ENCODE peak calls at places on chromosomes 16 and 17, in five cellular contexts. One of them, this sample, is unnamed.
A peak's percentile ranks its signal among the peaks of the same experiment; 100 is the strongest.

GRCh38 chr16:26396511-26397235 is 670.1 kb upstream of the C16orf82 start:
- DNase-seq in IMR-90: no peak
- DNase-seq in astrocyte of the cerebellum: no peak
- DNase-seq in fibroblast of the aortic adventitia: no peak
- DNase-seq in HCT116: no peak
- DNase-seq in this sample: no peak

GRCh38 chr16:80526418-80527061 is 14.3 kb upstream of the DYNLRB2 start:
- DNase-seq in IMR-90: peak; percentile 55
- DNase-seq in astrocyte of the cerebellum: peak; percentile 47
- DNase-seq in fibroblast of the aortic adventitia: peak; percentile 75
- DNase-seq in HCT116: peak; percentile 38
- DNase-seq in this sample: peak; percentile 74

GRCh38 chr17:35577826-35578194 is 561 bp downstream of the PEX12 start:
- DNase-seq in IMR-90: peak; percentile 18
- DNase-seq in astrocyte of the cerebellum: no peak
- DNase-seq in fibroblast of the aortic adventitia: peak; percentile 16
- DNase-seq in HCT116: no peak
- DNase-seq in this sample: peak; percentile 29

GRCh38 chr16:8936421-8936820 is 27.3 kb downstream of the USP7 start:
- DNase-seq in IMR-90: peak; percentile 54
- DNase-seq in astrocyte of the cerebellum: peak; percentile 37
- DNase-seq in fibroblast of the aortic adventitia: peak; percentile 27
- DNase-seq in HCT116: peak; percentile 16
- DNase-seq in this sample: peak; percentile 36

GRCh38 chr17:33927732-33928133 is 327.4 kb upstream of the CCL2 start:
- DNase-seq in IMR-90: peak; percentile 29
- DNase-seq in astrocyte of the cerebellum: no peak
- DNase-seq in fibroblast of the aortic adventitia: no peak
- DNase-seq in HCT116: no peak
- DNase-seq in this sample: peak; percentile 0

GRCh38 chr17:61414936-61415251 is 15.3 kb downstream of the TBX2 start:
- DNase-seq in IMR-90: no peak
- DNase-seq in astrocyte of the cerebellum: no peak
- DNase-seq in fibroblast of the aortic adventitia: no peak
- DNase-seq in HCT116: no peak
- DNase-seq in this sample: no peak

GRCh38 chr17:64470676-64471075 is 21.8 kb downstream of the MILR1 start:
- DNase-seq in IMR-90: no peak
- DNase-seq in astrocyte of the cerebellum: no peak
- DNase-seq in fibroblast of the aortic adventitia: no peak
- DNase-seq in HCT116: no peak
- DNase-seq in this sample: no peak

GRCh38 chr16:59604331-59604730 is 870.2 kb upstream of the GOT2 start:
- DNase-seq in IMR-90: peak; percentile 4
- DNase-seq in astrocyte of the cerebellum: no peak
- DNase-seq in fibroblast of the aortic adventitia: no peak
- DNase-seq in HCT116: no peak
- DNase-seq in this sample: no peak

GRCh38 chr16:63361032-63361624 is 1324.9 kb upstream of the CDH8 start:
- DNase-seq in IMR-90: peak; percentile 66
- DNase-seq in astrocyte of the cerebellum: peak; percentile 52
- DNase-seq in fibroblast of the aortic adventitia: peak; percentile 75
- DNase-seq in HCT116: peak; percentile 15
- DNase-seq in this sample: peak; percentile 76

GRCh38 chr16:8679156-8679555 is 4.7 kb downstream of the ABAT start:
- DNase-seq in IMR-90: no peak
- DNase-seq in astrocyte of the cerebellum: no peak
- DNase-seq in fibroblast of the aortic adventitia: no peak
- DNase-seq in HCT116: no peak
- DNase-seq in this sample: no peak

GRCh38 chr17:79993390-79994221 is 42.1 kb downstream of the TBC1D16 start:
- DNase-seq in IMR-90: peak; percentile 94
- DNase-seq in astrocyte of the cerebellum: no peak
- DNase-seq in fibroblast of the aortic adventitia: peak; percentile 92
- DNase-seq in HCT116: no peak
- DNase-seq in this sample: peak; percentile 92

GRCh38 chr17:47277921-47278320 is 24.3 kb downstream of the ITGB3 start:
- DNase-seq in IMR-90: peak; percentile 65
- DNase-seq in astrocyte of the cerebellum: no peak
- DNase-seq in fibroblast of the aortic adventitia: no peak
- DNase-seq in HCT116: no peak
- DNase-seq in this sample: no peak

GRCh38 chr17:47276868-47277267 is 23.2 kb downstream of the ITGB3 start:
- DNase-seq in IMR-90: peak; percentile 73
- DNase-seq in astrocyte of the cerebellum: peak; percentile 63
- DNase-seq in fibroblast of the aortic adventitia: peak; percentile 92
- DNase-seq in HCT116: no peak
- DNase-seq in this sample: peak; percentile 87

GRCh38 chr17:47279062-47279801 is 25.6 kb downstream of the ITGB3 start:
- DNase-seq in IMR-90: peak; percentile 97
- DNase-seq in astrocyte of the cerebellum: peak; percentile 99
- DNase-seq in fibroblast of the aortic adventitia: peak; percentile 95
- DNase-seq in HCT116: no peak
- DNase-seq in this sample: peak; percentile 98

GRCh38 chr17:47280072-47280811 is 26.6 kb downstream of the ITGB3 start:
- DNase-seq in IMR-90: peak; percentile 48
- DNase-seq in astrocyte of the cerebellum: no peak
- DNase-seq in fibroblast of the aortic adventitia: no peak
- DNase-seq in HCT116: no peak
- DNase-seq in this sample: peak; percentile 39

GRCh38 chr17:47278561-47278960 is 24.9 kb downstream of the ITGB3 start:
- DNase-seq in IMR-90: no peak
- DNase-seq in astrocyte of the cerebellum: no peak
- DNase-seq in fibroblast of the aortic adventitia: no peak
- DNase-seq in HCT116: no peak
- DNase-seq in this sample: no peak
- H3K4me3 ChIP-seq in IMR-90: no peak overlapping the region
- H3K4me3 ChIP-seq in astrocyte of the cerebellum: no peak overlapping the region
- H3K4me3 ChIP-seq in fibroblast of the aortic adventitia: no peak overlapping the region
- H3K4me3 ChIP-seq in HCT116: no peak overlapping the region
- H3K4me3 ChIP-seq in this sample: no peak overlapping the region

GRCh38 chr17:56230660-56231059 is 77.4 kb downstream of the ANKFN1 start:
- DNase-seq in IMR-90: no peak
- DNase-seq in astrocyte of the cerebellum: peak; percentile 24
- DNase-seq in fibroblast of the aortic adventitia: peak; percentile 91
- DNase-seq in HCT116: no peak
- DNase-seq in this sample: peak; percentile 7

DNA sequence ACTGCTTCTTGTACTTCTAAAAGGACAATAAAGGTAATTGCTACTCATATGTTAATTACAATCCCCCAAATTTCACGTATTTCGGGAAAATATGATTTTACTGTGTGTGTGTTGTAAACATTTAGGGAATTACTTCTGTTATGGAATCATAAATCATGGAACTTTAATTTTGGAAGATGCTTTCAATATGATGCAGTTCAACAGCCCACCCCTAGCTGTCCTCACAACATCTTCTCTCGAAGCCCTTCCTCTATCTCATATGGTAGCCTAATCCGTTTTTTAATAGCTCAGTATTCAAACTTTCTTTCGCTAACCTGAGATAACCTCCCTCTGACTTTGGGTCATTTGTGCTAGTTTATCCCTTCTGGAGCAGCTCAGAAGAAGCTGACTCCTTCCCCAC is 78.4 kb downstream of the ANKFN1 start:
- DNase-seq in IMR-90: no peak
- DNase-seq in astrocyte of the cerebellum: no peak
- DNase-seq in fibroblast of the aortic adventitia: no peak
- DNase-seq in HCT116: no peak
- DNase-seq in this sample: no peak
- TF ChIP-seq CTCF in IMR-90: no peak
- TF ChIP-seq CTCF in astrocyte of the cerebellum: no peak
- TF ChIP-seq CTCF in fibroblast of the aortic adventitia: no peak
- TF ChIP-seq CTCF in HCT116: peak; percentile 28
- TF ChIP-seq CTCF in this sample: no peak

GRCh38 chr16:67967183-67967955 is 1.1 kb downstream of the SLC12A4 start:
- DNase-seq in IMR-90: no peak
- DNase-seq in astrocyte of the cerebellum: no peak
- DNase-seq in fibroblast of the aortic adventitia: peak; percentile 16
- DNase-seq in HCT116: no peak
- DNase-seq in this sample: peak; percentile 41

GRCh38 chr16:67966549-67967182 is 1.8 kb downstream of the SLC12A4 start:
- DNase-seq in IMR-90: no peak
- DNase-seq in astrocyte of the cerebellum: no peak
- DNase-seq in fibroblast of the aortic adventitia: peak; percentile 66
- DNase-seq in HCT116: peak; percentile 24
- DNase-seq in this sample: peak; percentile 48

GRCh38 chr16:67968440-67969285 is at the start of gene SLC12A4:
- DNase-seq in IMR-90: peak; percentile 65
- DNase-seq in astrocyte of the cerebellum: no peak
- DNase-seq in fibroblast of the aortic adventitia: peak; percentile 57
- DNase-seq in HCT116: peak; percentile 19
- DNase-seq in this sample: peak; percentile 83

GRCh38 chr16:67967956-67968439 is 439 bp downstream of the SLC12A4 start:
- DNase-seq in IMR-90: peak; percentile 25
- DNase-seq in astrocyte of the cerebellum: no peak
- DNase-seq in fibroblast of the aortic adventitia: peak; percentile 32
- DNase-seq in HCT116: no peak
- DNase-seq in this sample: no peak

DNA sequence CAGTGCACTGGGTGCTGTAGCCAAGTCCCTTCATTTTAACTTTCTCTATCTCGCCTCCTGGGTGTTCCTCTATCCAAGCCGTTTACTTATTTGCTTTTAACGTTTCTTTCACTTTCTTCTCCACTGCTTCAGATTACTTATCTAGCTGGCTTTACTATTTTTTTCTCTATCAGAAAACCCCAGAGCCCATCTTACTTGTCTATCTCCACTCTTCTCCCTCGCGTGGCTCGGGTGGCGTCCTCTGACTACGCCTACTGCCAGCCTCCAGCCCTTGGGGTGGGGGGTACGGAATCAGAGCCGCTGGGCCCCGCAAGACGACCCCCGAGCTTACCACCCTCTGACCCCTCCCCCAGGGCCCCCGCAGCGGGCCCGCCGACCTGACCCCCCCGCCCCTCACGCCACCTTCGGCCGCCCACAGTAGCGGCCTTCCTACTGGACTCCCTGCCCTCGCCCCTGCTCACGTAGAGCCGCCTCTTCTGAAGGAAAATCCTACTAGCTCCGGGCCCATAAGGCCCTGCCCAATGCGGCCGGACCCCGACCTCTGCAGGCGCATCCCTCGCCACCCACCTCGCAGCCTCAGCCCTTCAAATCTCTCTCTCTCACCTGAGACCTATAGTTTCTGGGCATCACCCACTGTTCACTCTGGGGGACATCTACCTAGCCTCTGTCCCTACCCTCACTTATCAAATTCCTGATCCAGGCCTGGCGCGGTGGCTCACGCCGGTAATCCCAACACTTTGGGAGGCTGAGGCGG is 1.0 kb upstream of the SLC12A4 start:
- DNase-seq in IMR-90: no peak
- DNase-seq in astrocyte of the cerebellum: no peak
- DNase-seq in fibroblast of the aortic adventitia: peak; percentile 22
- DNase-seq in HCT116: no peak
- DNase-seq in this sample: no peak
- H3K4me3 ChIP-seq in IMR-90: peak overlapping the region; percentile 100
- H3K4me3 ChIP-seq in astrocyte of the cerebellum: peak overlapping the region; percentile 84
- H3K4me3 ChIP-seq in fibroblast of the aortic adventitia: peak overlapping the region; percentile 89
- H3K4me3 ChIP-seq in HCT116: no peak overlapping the region
- H3K4me3 ChIP-seq in this sample: peak overlapping the region; percentile 82

DNA sequence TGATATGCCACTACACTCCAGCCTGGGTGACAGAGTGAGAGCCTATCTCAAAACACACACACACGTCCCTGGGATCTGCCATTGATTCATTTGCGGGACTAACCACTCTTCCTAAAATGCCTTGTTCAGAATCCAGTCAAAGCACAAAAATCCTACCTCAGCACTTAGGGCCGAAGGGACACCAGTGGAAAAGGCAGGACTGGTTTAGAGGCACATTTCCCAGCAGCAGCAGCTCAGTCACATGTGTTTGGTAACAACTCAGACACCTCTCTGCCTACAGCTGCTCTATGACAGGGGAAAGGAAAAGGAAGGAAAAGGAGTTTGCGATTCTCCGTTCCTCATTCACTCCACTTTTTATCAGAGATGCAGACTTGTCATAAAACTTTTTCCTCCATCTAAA is 12.2 kb downstream of the KNOP1 start:
- DNase-seq in IMR-90: no peak
- DNase-seq in astrocyte of the cerebellum: no peak
- DNase-seq in fibroblast of the aortic adventitia: no peak
- DNase-seq in HCT116: no peak
- DNase-seq in this sample: no peak
- TF ChIP-seq CTCF in IMR-90: no peak
- TF ChIP-seq CTCF in astrocyte of the cerebellum: no peak
- TF ChIP-seq CTCF in fibroblast of the aortic adventitia: no peak
- TF ChIP-seq CTCF in HCT116: no peak
- TF ChIP-seq CTCF in this sample: no peak

DNA sequence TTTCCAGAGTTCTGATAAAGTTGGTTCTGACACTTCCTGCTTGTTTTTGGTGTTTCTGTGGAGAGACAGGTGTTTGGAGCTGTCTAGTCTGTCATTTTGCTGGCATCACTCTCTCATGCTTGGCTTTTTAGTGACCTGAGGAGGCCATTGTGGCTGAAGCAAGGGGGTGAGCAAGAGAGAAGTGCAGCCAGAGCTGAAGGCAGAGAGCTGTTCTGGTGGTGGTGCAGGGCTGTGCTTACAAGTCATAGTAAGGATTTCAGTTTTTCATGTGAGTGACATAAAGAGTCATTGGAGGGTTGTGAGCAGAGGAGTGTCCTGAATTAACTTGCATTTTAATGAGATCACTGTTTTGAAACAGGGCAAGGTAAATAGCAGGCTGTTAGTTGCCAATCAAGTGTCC is 97.5 kb downstream of the CHD9 start:
- DNase-seq in IMR-90: peak; percentile 6
- DNase-seq in astrocyte of the cerebellum: no peak
- DNase-seq in fibroblast of the aortic adventitia: no peak
- DNase-seq in HCT116: no peak
- DNase-seq in this sample: no peak
- H3K4me3 ChIP-seq in IMR-90: no peak overlapping the region
- H3K4me3 ChIP-seq in astrocyte of the cerebellum: no peak overlapping the region
- H3K4me3 ChIP-seq in fibroblast of the aortic adventitia: no peak overlapping the region
- H3K4me3 ChIP-seq in HCT116: no peak overlapping the region
- H3K4me3 ChIP-seq in this sample: no peak overlapping the region

GRCh38 chr16:12065866-12066545 is 89.5 kb downstream of the SNX29 start:
- DNase-seq in IMR-90: no peak
- DNase-seq in astrocyte of the cerebellum: no peak
- DNase-seq in fibroblast of the aortic adventitia: no peak
- DNase-seq in HCT116: no peak
- DNase-seq in this sample: no peak

GRCh38 chr16:12064291-12064690 is 87.8 kb downstream of the SNX29 start:
- DNase-seq in IMR-90: no peak
- DNase-seq in astrocyte of the cerebellum: no peak
- DNase-seq in fibroblast of the aortic adventitia: no peak
- DNase-seq in HCT116: no peak
- DNase-seq in this sample: no peak

GRCh38 chr16:12063435-12063834 is 86.9 kb downstream of the SNX29 start:
- DNase-seq in IMR-90: no peak
- DNase-seq in astrocyte of the cerebellum: no peak
- DNase-seq in fibroblast of the aortic adventitia: peak; percentile 4
- DNase-seq in HCT116: no peak
- DNase-seq in this sample: no peak

GRCh38 chr16:12066823-12067222 is 90.3 kb downstream of the SNX29 start:
- DNase-seq in IMR-90: no peak
- DNase-seq in astrocyte of the cerebellum: no peak
- DNase-seq in fibroblast of the aortic adventitia: no peak
- DNase-seq in HCT116: no peak
- DNase-seq in this sample: no peak

GRCh38 chr16:12067714-12068401 is 91.3 kb downstream of the SNX29 start:
- DNase-seq in IMR-90: peak; percentile 85
- DNase-seq in astrocyte of the cerebellum: peak; percentile 82
- DNase-seq in fibroblast of the aortic adventitia: peak; percentile 92
- DNase-seq in HCT116: peak; percentile 65
- DNase-seq in this sample: peak; percentile 91
- TF ChIP-seq CTCF in IMR-90: peak; percentile 97
- TF ChIP-seq CTCF in astrocyte of the cerebellum: peak; percentile 92
- TF ChIP-seq CTCF in fibroblast of the aortic adventitia: peak; percentile 94
- TF ChIP-seq CTCF in HCT116: peak; percentile 92
- TF ChIP-seq CTCF in this sample: peak; percentile 96

GRCh38 chr17:40447148-40447644 is 3.9 kb downstream of the IGFBP4 start:
- DNase-seq in IMR-90: no peak
- DNase-seq in astrocyte of the cerebellum: no peak
- DNase-seq in fibroblast of the aortic adventitia: peak; percentile 37
- DNase-seq in HCT116: no peak
- DNase-seq in this sample: peak; percentile 48
- H3K4me3 ChIP-seq in IMR-90: peak overlapping the region; percentile 52
- H3K4me3 ChIP-seq in astrocyte of the cerebellum: no peak overlapping the region
- H3K4me3 ChIP-seq in fibroblast of the aortic adventitia: peak overlapping the region; percentile 95
- H3K4me3 ChIP-seq in HCT116: no peak overlapping the region
- H3K4me3 ChIP-seq in this sample: peak overlapping the region; percentile 98

This sample was measured in cardiac fibroblast.